ENCODE peak calls at places on chromosomes 5 and 9, in four cellular contexts. X is HCT116, D is GM23338, C is PC-9. Q is an unnamed sample.

GRCh38 chr5:13664377-13664776 is 280.1 kb downstream of the DNAH5 start:
- DNase-seq in X (no peak), C (no peak), D (no peak), Q (peak; percentile 91)

GRCh38 chr9:18896531-18897179 is 136.4 kb downstream of the SAXO1 start:
- DNase-seq in D (no peak), X (no peak), C (no peak), Q (no peak)

GRCh38 chr5:154523704-154524103 is 45.7 kb upstream of the HAND1 start:
- DNase-seq in X (no peak), C (no peak), D (no peak), Q (peak; percentile 58)

GRCh38 chr5:65837139-65837538 is 89.2 kb upstream of the ERBIN start:
- DNase-seq in D (no peak), C (no peak), X (no peak), Q (peak; percentile 86)

GRCh38 chr9:88826651-88827245 is 164.5 kb upstream of the S1PR3 start:
- DNase-seq in C (no peak), D (no peak), X (no peak), Q (peak; percentile 42)

GRCh38 chr9:112049834-112050516 is 125.1 kb downstream of the SUSD1 start:
- DNase-seq in C (no peak), D (no peak), X (no peak), Q (peak; percentile 62)

GRCh38 chr9:130330202-130330601 is 64.6 kb downstream of the HMCN2 start:
- DNase-seq in D (no peak), C (no peak), X (no peak), Q (no peak)

GRCh38 chr5:16674750-16675149 is 58.0 kb upstream of the RETREG1 start:
- DNase-seq in X (no peak), C (no peak), D (no peak), Q (no peak)

GRCh38 chr5:192970-193831 is 1.9 kb downstream of the LRRC14B start:
- DNase-seq in D (no peak), X (no peak), C (no peak), Q (no peak)

DNA sequence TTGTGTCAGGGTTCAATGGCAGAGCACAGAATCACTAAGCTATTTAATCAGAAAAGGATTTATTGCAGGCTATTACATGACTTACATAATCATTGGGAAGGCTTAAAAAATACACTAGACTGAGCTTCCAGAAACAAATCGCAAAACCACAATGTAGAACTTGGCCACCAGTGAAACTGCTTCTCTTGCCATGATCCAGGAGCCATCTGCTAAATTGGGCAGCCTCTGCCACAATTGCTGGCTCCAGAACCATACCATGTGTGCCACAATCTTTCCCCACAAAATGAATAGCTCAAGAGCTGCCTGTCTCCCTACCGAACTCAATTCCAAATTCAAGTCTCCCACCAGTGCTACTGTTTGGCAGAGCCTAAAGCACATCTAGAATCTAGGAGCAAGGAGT is 9.8 kb upstream of the ERAP1 start:
- DNase-seq in X (no peak), D (no peak), C (no peak), Q (no peak)
- H3K9me2 ChIP-seq in X (no peaks in the 10 kb centered on the region), D (no peaks in the 10 kb centered on the region), C (no peaks in the 10 kb centered on the region), Q (no peaks in the 10 kb centered on the region)

GRCh38 chr5:137344723-137345322 is 154.3 kb downstream of the SPOCK1 start:
- DNase-seq in D (peak; percentile 85), X (peak; percentile 36), C (no peak), Q (peak; percentile 74)
- H3K9me2 ChIP-seq in D (peaks cover 2% of the 10 kb centered on the region), X (no peaks in the 10 kb centered on the region), C (no peaks in the 10 kb centered on the region), Q (no peaks in the 10 kb centered on the region)

GRCh38 chr5:149576021-149576420 is 5.3 kb upstream of the ARHGEF37 start:
- DNase-seq in X (no peak), C (no peak), D (no peak), Q (no peak)

GRCh38 chr5:149575131-149575530 is 6.2 kb upstream of the ARHGEF37 start:
- DNase-seq in C (no peak), X (no peak), D (no peak), Q (no peak)

GRCh38 chr5:149567226-149567625 is 14.1 kb upstream of the ARHGEF37 start:
- DNase-seq in X (no peak), C (no peak), D (no peak), Q (no peak)

GRCh38 chr5:149572170-149572569 is 9.1 kb upstream of the ARHGEF37 start:
- DNase-seq in D (no peak), X (no peak), C (no peak), Q (no peak)

DNA sequence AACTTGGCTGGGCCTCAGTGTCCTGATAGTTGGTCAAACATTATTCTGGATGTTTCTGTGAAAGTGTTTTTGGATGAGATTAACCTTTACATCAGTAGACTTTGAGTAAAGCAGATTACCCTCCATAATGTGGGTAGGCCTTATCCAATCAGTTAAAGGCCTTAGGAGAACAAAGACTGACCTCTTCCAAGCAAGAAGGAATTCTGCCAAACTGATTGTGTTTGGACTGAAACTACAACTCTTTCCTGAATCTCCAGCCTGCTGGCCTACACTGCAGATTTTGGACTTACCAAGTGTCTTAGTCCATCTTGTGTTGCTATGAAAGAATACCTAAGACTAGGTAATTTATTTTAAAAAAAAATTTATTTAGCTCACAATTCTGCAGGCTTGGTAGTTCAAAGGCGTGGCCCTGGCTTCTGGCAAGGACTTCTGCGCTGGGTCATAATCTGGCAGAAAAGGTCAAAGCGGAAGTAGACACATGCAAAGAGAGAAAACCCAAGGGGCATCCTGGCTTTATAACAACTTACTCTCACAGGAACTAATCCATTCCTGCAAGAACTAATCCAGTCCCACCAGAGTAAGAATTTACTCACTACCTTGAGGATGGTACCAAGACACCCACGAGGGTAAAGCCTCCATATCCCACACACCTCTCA is 8.6 kb upstream of the ARHGEF37 start:
- DNase-seq in D (no peak), C (no peak), X (no peak), Q (no peak)
- H3K9me2 ChIP-seq in D (no peaks in the 10 kb centered on the region), C (no peaks in the 10 kb centered on the region), X (no peaks in the 10 kb centered on the region), Q (no peaks in the 10 kb centered on the region)

DNA sequence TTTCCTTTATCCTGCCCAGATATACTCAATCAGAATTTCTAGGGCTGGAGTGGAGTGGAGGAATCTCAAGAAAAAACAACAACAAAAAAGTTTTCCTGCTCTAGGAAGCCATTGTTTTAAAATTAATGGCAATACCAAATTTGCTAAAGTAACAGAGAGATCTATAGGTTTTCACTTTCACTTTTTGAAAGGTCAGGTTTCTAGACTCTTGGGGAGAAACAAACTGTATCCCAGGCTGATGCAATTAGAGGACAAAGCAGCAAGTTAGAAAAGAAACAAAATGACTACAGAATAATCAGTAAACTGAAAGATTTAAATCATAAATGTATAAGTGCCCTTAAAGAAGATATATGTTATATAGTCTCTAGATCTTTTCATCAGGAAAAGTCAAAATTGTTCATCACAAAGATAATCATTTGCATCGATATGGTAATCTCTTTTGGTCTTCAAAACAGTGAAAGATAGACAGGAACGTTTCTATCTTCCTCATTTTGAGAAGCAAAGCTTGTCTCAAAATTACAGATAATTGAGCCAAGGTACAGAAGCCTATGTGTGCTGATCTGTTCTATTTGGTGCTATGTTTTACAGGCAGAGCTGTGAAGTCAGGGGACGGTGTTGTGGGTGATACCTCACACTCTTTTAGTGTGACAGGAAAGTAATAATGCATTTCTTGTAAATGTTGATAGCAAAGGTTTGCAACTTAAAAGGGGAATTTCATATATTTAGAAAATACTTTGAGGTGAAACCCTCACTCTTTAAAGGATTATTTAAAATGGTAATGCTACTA is 1746.6 kb upstream of the C9orf72 start:
- DNase-seq in D (no peak), X (no peak), C (no peak), Q (no peak)
- H3K9me2 ChIP-seq in D (no peaks in the 10 kb centered on the region), X (no peaks in the 10 kb centered on the region), C (no peaks in the 10 kb centered on the region), Q (no peaks in the 10 kb centered on the region)

DNA sequence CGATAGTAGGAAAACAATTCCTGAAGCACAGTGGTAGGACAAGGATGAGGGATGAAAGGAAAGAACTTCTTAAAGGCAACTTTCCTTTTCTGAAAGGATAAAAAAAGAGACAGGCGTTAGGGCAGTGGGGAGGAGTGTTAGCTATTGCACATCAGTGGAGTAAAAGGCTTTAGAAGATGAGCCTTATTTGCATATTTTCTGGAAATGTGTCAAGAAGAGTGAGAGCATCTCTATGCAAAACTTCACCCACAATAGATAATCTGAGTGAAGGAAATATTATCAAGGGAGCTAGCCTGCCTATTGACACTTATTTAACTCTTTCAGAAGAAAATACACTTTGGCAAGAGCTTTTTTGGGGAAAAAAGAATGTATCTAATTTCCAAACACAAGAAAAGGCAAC is 151.6 kb downstream of the MACIR start:
- DNase-seq in X (no peak), D (no peak), C (no peak), Q (no peak)
- H3K9me2 ChIP-seq in X (no peaks in the 10 kb centered on the region), D (peaks cover 3% of the 10 kb centered on the region), C (no peaks in the 10 kb centered on the region), Q (no peaks in the 10 kb centered on the region)

GRCh38 chr5:131564229-131564652 is 70.8 kb downstream of the RAPGEF6 start:
- DNase-seq in D (no peak), C (no peak), X (no peak), Q (no peak)

GRCh38 chr5:131563434-131564228 is 71.4 kb downstream of the RAPGEF6 start:
- DNase-seq in D (peak; percentile 62), C (no peak), X (no peak), Q (no peak)
- H3K9me2 ChIP-seq in D (no peaks in the 10 kb centered on the region), C (no peaks in the 10 kb centered on the region), X (no peaks in the 10 kb centered on the region), Q (no peaks in the 10 kb centered on the region)

GRCh38 chr5:179298181-179298993 is 46.9 kb downstream of the ADAMTS2 start:
- DNase-seq in X (no peak), C (no peak), D (no peak), Q (no peak)

GRCh38 chr5:179297026-179297425 is 48.2 kb downstream of the ADAMTS2 start:
- DNase-seq in X (no peak), D (no peak), C (no peak), Q (no peak)

GRCh38 chr5:179295778-179296149 is 49.5 kb downstream of the ADAMTS2 start:
- DNase-seq in D (no peak), C (no peak), X (no peak), Q (no peak)

GRCh38 chr5:179296150-179296821 is 49.0 kb downstream of the ADAMTS2 start:
- DNase-seq in C (no peak), D (no peak), X (no peak), Q (no peak)

DNA sequence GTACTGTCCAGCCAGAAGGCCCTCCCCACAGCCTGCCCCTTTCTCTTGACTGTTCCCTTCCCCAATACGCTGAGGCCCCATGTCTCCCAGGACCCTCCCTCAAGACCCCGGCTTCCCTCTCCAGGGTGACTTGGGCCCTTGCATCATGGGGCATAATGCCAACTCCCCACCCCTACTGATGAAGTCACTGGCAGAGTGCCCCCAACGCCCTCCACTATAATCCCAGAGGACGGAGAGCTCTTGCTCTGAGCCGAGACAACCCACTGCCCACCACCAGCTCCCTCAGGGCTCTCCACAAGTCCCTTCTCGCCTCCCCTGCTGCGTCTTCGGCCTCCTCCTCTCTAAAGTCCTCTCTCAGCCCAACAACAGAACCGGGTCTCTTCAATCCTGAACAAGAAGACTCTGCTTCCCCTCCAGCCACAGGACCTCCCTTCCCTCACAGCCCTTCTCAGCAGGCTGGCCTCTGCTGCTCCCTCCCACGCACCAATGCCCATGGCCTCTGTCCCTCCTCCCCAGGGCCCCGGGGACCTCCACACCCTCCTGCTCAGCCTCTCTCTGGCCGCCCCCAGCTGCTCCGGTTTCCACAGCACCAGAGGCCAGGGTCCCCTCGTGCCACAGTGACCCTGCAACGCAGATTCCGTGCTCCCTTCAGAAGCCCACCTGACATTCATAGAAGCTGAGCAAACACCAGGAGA is 47.6 kb downstream of the ADAMTS2 start:
- DNase-seq in X (no peak), C (no peak), D (no peak), Q (no peak)
- H3K9me2 ChIP-seq in X (no peaks in the 10 kb centered on the region), C (no peaks in the 10 kb centered on the region), D (no peaks in the 10 kb centered on the region), Q (no peaks in the 10 kb centered on the region)

GRCh38 chr9:28409919-28410318 is 836.6 kb upstream of the C9orf72 start:
- DNase-seq in C (no peak), X (no peak), D (no peak), Q (no peak)
- H3K9me2 ChIP-seq in C (no peaks in the 10 kb centered on the region), X (no peaks in the 10 kb centered on the region), D (no peaks in the 10 kb centered on the region), Q (no peaks in the 10 kb centered on the region)

Q was measured in GM23248.